ENCODE peak calls at places on chromosome 22, in four cellular contexts. U is stimulated activated CD8-positive, alpha-beta memory T cell treated with anti-CD3 and anti-CD28 coated beads, Interleukin-4, amount 100 ng/mL, for 4 hours; T is glutamatergic neuron; B is OCI-LY7. Y is an unnamed sample.

GRCh38 chr22:49973018-49973965 is 12.7 kb downstream of the PIM3 start:
- DNase-seq in U (no peak), B (no peak), T (no peak), Y (no peak)

GRCh38 chr22:45632791-45633515 is 38.7 kb upstream of the ATXN10 start:
- DNase-seq in T (no peak), B (no peak), U (no peak), Y (no peak)

GRCh38 chr22:48572951-48573350 is 1254.7 kb downstream of the BRD1 start:
- DNase-seq in U (no peak), T (peak; percentile 3), B (no peak), Y (no peak)

GRCh38 chr22:37145415-37146385 is 4.0 kb downstream of the IL2RB start:
- DNase-seq in U (no peak), B (no peak), T (no peak), Y (no peak)

GRCh38 chr22:23245799-23246136 is 65.5 kb downstream of the BCR start:
- DNase-seq in B (no peak), U (no peak), T (no peak), Y (no peak)

GRCh38 chr22:28123989-28124766 is 205.1 kb upstream of the PITPNB start:
- DNase-seq in U (no peak), B (no peak), T (no peak), Y (no peak)

GRCh38 chr22:30855677-30856518 is 112.7 kb downstream of the MORC2 start:
- DNase-seq in U (no peak), T (no peak), B (no peak), Y (no peak)

GRCh38 chr22:39318507-39319283 is 728 bp downstream of the RPL3 start:
- DNase-seq in B (peak; percentile 59), U (no peak), T (no peak), Y (no peak)

GRCh38 chr22:45804986-45805325 is 133.3 kb downstream of the ATXN10 start:
- DNase-seq in T (no peak), B (no peak), U (no peak), Y (no peak)

GRCh38 chr22:44449061-44449682 is 48.9 kb downstream of the RTL6 start:
- DNase-seq in U (no peak), B (no peak), T (no peak), Y (no peak)

GRCh38 chr22:32073823-32074380 is 30.8 kb downstream of the SLC5A1 start:
- DNase-seq in T (no peak), B (no peak), U (no peak), Y (no peak)

GRCh38 chr22:50079689-50080465 is 5.3 kb downstream of the MLC1 start:
- DNase-seq in B (no peak), U (no peak), T (no peak), Y (no peak)

GRCh38 chr22:44379817-44380560 is 67.2 kb upstream of the SHISAL1 start:
- DNase-seq in U (no peak), T (peak; percentile 7), B (no peak), Y (no peak)

GRCh38 chr22:38868886-38869381 is 3.1 kb downstream of the CBX6 start:
- DNase-seq in B (peak; percentile 85), T (peak; percentile 94), U (peak; percentile 82), Y (no peak)

GRCh38 chr22:46936378-46936916 is 174.0 kb downstream of the TBC1D22A start:
- DNase-seq in T (no peak), U (no peak), B (no peak), Y (no peak)

GRCh38 chr22:43867839-43868652 is 5.7 kb upstream of the SULT4A1 start:
- DNase-seq in T (no peak), B (peak; percentile 36), U (no peak), Y (no peak)

GRCh38 chr22:47808886-47809620 is 1046.6 kb downstream of the TBC1D22A start:
- DNase-seq in B (no peak), U (no peak), T (no peak), Y (no peak)

GRCh38 chr22:44574057-44574456 is 76.0 kb upstream of the RTL6 start:
- DNase-seq in U (no peak), B (no peak), T (no peak), Y (no peak)

GRCh38 chr22:23533328-23533762 is 46.7 kb downstream of the IGLL1 start:
- DNase-seq in T (peak; percentile 79), B (peak; percentile 70), U (no peak), Y (no peak)

GRCh38 chr22:49138250-49138790 is 689.4 kb downstream of the BRD1 start:
- DNase-seq in U (no peak), T (no peak), B (no peak), Y (no peak)

GRCh38 chr22:44702479-44703219 is 645 bp downstream of the PRR5 start:
- DNase-seq in U (no peak), B (no peak), T (peak; percentile 40), Y (no peak)

GRCh38 chr22:36156515-36157419 is 3.8 kb downstream of the APOL3 start:
- DNase-seq in U (peak; percentile 55), B (peak; percentile 41), T (no peak), Y (no peak)

GRCh38 chr22:28064941-28065340 is 145.9 kb upstream of the PITPNB start:
- DNase-seq in B (no peak), T (no peak), U (no peak), Y (no peak)

GRCh38 chr22:19773470-19774040 is 13.0 kb downstream of the TBX1 start:
- DNase-seq in T (no peak), U (no peak), B (no peak), Y (no peak)

GRCh38 chr22:41589260-41589600 is 410 bp downstream of the PMM1 start:
- DNase-seq in B (peak; percentile 64), T (peak; percentile 48), U (no peak), Y (no peak)

GRCh38 chr22:37161442-37161841 is 11.7 kb upstream of the IL2RB start:
- DNase-seq in T (no peak), B (peak; percentile 45), U (no peak), Y (no peak)